ENCODE peak calls at places on chromosomes 6 and 20, in nine cellular contexts. C is PC-3, L is endothelial cell of umbilical vein, X is HCT116, W is astrocyte, F is GM23338, O is HepG2, N is mammary epithelial cell, B is MM.1S. U is an unnamed sample. For H3K79me2, the result is how much of the 10 kb centered on the place peaks cover.

GRCh38 chr20:1108437-1108920 is 9.9 kb upstream of the PSMF1 start:
- DNase-seq in W (no peak), O (peak), N (peak), F (peak), X (peak), L (peak), B (peak), C (peak), U (peak)

GRCh38 chr20:37464611-37465010 is 56.4 kb upstream of the NNAT start:
- DNase-seq in L (no peak), X (no peak), N (no peak), W (no peak), B (no peak), F (no peak), O (no peak), C (no peak), U (no peak)

GRCh38 chr6:154468760-154469159 is 41.7 kb downstream of the CNKSR3 start:
- DNase-seq in C (no peak), N (no peak), B (no peak), F (no peak), L (no peak), O (no peak), X (no peak), W (no peak), U (no peak)

GRCh38 chr6:143336446-143337152 is 113.9 kb downstream of the ADAT2 start:
- DNase-seq in C (peak), B (no peak), F (peak), O (no peak), W (peak), L (no peak), N (peak), X (no peak), U (peak)

GRCh38 chr20:1569417-1569861 is 11.9 kb upstream of the SIRPD start:
- DNase-seq in F (no peak), O (peak), X (peak), C (peak), W (peak), B (no peak), L (peak), N (peak), U (no peak)

GRCh38 chr6:8481727-8482126 is 46.4 kb upstream of the SLC35B3 start:
- DNase-seq in W (no peak), O (no peak), F (peak), B (peak), C (peak), L (no peak), X (no peak), N (no peak), U (no peak)

GRCh38 chr20:38217791-38218565 is 42.6 kb downstream of the KIAA1755 start:
- DNase-seq in L (peak), O (peak), C (peak), W (peak), F (peak), X (peak), N (peak), B (no peak), U (peak)

GRCh38 chr20:20881808-20882207 is 169.4 kb upstream of the RALGAPA2 start:
- DNase-seq in C (no peak), F (no peak), B (no peak), O (no peak), X (no peak), L (no peak), N (no peak), W (no peak), U (no peak)

GRCh38 chr6:104014560-104014959 is 845.2 kb downstream of the HACE1 start:
- DNase-seq in C (no peak), W (no peak), O (no peak), L (no peak), N (no peak), B (no peak), X (no peak), F (no peak), U (no peak)

GRCh38 chr6:170127151-170127550 is 163.7 kb downstream of the DLL1 start:
- DNase-seq in N (no peak), L (no peak), X (no peak), F (no peak), C (no peak), O (no peak), W (no peak), B (no peak), U (no peak)

DNA sequence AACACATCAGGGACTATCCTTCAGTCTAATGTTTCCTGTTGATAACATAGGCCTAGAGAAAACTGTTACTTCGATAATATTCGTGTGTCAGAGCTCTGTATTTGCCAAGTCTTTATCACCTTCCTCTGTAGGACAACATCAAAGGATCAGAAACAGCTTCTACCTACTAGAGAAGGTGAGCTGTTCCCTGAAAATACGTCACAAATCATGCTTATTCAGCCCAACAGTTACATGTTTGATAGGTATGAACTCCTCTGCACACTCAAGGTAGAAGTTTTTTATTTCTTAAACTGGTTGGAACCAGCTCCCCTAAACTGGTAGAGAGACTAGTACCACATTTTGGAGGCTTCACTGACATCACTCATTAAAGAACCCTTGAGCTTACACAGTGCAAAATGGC is 153.1 kb upstream of the PRND start:
- DNase-seq in F (no peak), B (no peak), W (no peak), O (no peak), C (no peak), N (no peak), X (no peak), L (no peak), U (no peak)
- TF ChIP-seq EZH2 in F (no peak), B (no peak), W (no peak), O (no peak), C (no peak), N (no peak), X (no peak), L (no peak), U (no peak)

GRCh38 chr6:156919819-156920379 is 142.7 kb downstream of the ARID1B start:
- DNase-seq in O (no peak), C (no peak), B (no peak), F (no peak), L (no peak), X (no peak), W (no peak), N (no peak), U (no peak)
- H3K79me2 ChIP-seq in O (under half), C (under half), B (half or more), F (half or more), L (under half), X (under half), W (half or more), N (under half), U (under half)

GRCh38 chr6:99611148-99611547 is 4.5 kb downstream of the PRDM13 start:
- DNase-seq in O (no peak), F (peak), X (no peak), N (no peak), B (no peak), L (no peak), C (no peak), W (no peak), U (no peak)
- TF ChIP-seq EZH2 in O (no peak), F (peak), X (no peak), N (no peak), B (no peak), L (peak), C (no peak), W (no peak), U (no peak)

GRCh38 chr6:131255911-131256310 is 120.6 kb downstream of the AKAP7 start:
- DNase-seq in B (no peak), N (peak), X (no peak), O (no peak), C (peak), L (no peak), W (peak), F (no peak), U (peak)
- H3K79me2 ChIP-seq in B (under half), N (under half), X (under half), O (under half), C (under half), L (under half), W (under half), F (under half), U (under half)

GRCh38 chr6:99587792-99588191 is 18.8 kb upstream of the PRDM13 start:
- DNase-seq in X (no peak), F (no peak), C (no peak), N (no peak), W (no peak), O (no peak), B (no peak), L (no peak), U (no peak)

GRCh38 chr6:99589907-99590493 is 16.6 kb upstream of the PRDM13 start:
- DNase-seq in O (no peak), W (no peak), B (no peak), F (no peak), L (no peak), C (no peak), X (no peak), N (no peak), U (no peak)

GRCh38 chr6:99589290-99589672 is 17.4 kb upstream of the PRDM13 start:
- DNase-seq in W (no peak), N (no peak), F (peak), L (no peak), O (no peak), B (no peak), C (peak), X (no peak), U (peak)

GRCh38 chr6:99590728-99591672 is 15.6 kb upstream of the PRDM13 start:
- DNase-seq in B (no peak), X (no peak), W (no peak), O (no peak), C (no peak), F (peak), L (no peak), N (no peak), U (no peak)

DNA sequence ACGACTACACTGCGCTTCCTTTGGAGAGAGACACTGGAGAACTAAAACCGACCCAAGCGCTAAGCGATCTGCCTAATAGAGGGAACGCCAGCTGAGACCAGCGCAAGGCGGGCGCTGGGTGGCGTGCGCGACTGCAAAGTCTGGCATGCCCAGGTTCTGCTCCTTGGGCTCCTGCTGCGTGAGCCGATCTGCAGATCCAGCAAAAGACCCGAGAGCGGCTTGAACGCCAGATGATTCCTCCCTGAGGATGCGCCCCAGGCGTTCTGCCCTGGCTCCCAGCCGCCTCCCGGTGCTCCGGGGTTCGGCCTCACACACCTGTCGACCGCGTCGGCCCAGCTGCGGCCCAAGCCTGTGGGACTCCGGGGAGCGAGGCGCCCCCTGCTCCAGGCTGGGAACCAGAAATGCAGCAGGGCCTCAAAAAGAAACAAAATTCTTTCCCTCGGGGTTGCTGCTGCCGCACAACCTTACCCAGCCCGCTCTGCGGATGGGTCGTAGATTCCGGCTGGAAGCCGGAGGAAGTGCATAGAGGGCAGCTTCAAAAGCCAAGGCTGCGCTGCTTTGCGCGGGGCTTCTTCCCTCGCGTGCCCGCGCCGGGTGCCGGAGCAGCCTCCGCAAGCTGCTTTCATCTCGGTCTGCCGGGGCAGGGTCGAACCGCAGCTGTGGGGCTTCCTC is 17.9 kb upstream of the PRDM13 start:
- DNase-seq in O (peak), B (peak), F (peak), W (peak), X (no peak), L (peak), C (peak), N (peak), U (peak)
- TF ChIP-seq EZH2 in O (no peak), B (no peak), F (peak), W (peak), X (no peak), L (peak), C (no peak), N (no peak), U (no peak)